ENCODE peak calls at places on chromosomes 1 and 21, in ten cellular contexts. S is sigmoid colon, W is GM12878, E is stomach, Z is testis, D is NB4, V is H54, A is ovary, L is H1, C is esophagus muscularis mucosa. N is an unnamed sample.

GRCh38 chr1:229456016-229456415 is 22.1 kb upstream of the ACTA1 start:
- DNase-seq in S (no peak), W (no peak), E (no peak), Z (no peak), D (peak), V (no peak), A (no peak), L (no peak), C (no peak), N (no peak)

GRCh38 chr21:15444118-15444960 is 285.4 kb upstream of the USP25 start:
- DNase-seq in S (no peak), W (no peak), E (no peak), Z (no peak), D (no peak), V (no peak), A (no peak), L (no peak), C (no peak), N (no peak)

GRCh38 chr1:14519976-14520375 is 78.5 kb upstream of the KAZN start:
- DNase-seq in S (no peak), W (no peak), E (no peak), Z (no peak), D (no peak), V (no peak), A (no peak), L (no peak), C (no peak), N (no peak)

GRCh38 chr1:10901894-10902805 is 105.7 kb upstream of the CASZ1 start:
- DNase-seq in S (no peak), W (no peak), E (no peak), Z (no peak), D (peak), V (no peak), A (no peak), L (no peak), C (no peak), N (no peak)

GRCh38 chr1:55257958-55258357 is 42.8 kb upstream of the USP24 start:
- DNase-seq in S (no peak), W (peak), E (no peak), Z (no peak), D (peak), V (no peak), A (no peak), L (no peak), C (no peak), N (no peak)

GRCh38 chr1:23419180-23419579 is 5.4 kb downstream of the TCEA3 start:
- DNase-seq in S (no peak), W (no peak), E (no peak), Z (no peak), D (no peak), V (no peak), A (no peak), L (peak), C (no peak), N (no peak)

GRCh38 chr1:165632152-165632469 is 1.1 kb downstream of the MGST3 start:
- DNase-seq in S (no peak), W (no peak), E (peak), Z (peak), D (no peak), V (no peak), A (no peak), L (no peak), C (no peak), N (no peak)

GRCh38 chr1:186143521-186143920 is 231.5 kb downstream of the TPR start:
- DNase-seq in S (no peak), W (no peak), E (no peak), Z (no peak), D (no peak), V (no peak), A (no peak), L (no peak), C (no peak), N (no peak)

GRCh38 chr1:79501153-79501552 is 494.6 kb upstream of the ADGRL4 start:
- DNase-seq in S (no peak), W (no peak), E (no peak), Z (no peak), D (no peak), V (no peak), A (no peak), L (no peak), C (no peak), N (no peak)

GRCh38 chr1:156821801-156822200 is 5.2 kb upstream of the SH2D2A start:
- DNase-seq in S (no peak), W (no peak), E (no peak), Z (no peak), D (no peak), V (no peak), A (no peak), L (no peak), C (no peak), N (no peak)

GRCh38 chr1:44485229-44485932 is 80.3 kb downstream of the RNF220 start:
- DNase-seq in S (no peak), W (no peak), E (no peak), Z (no peak), D (peak), V (peak), A (peak), L (no peak), C (no peak), N (peak)

GRCh38 chr1:223269006-223269405 is 95.0 kb downstream of the SUSD4 start:
- DNase-seq in S (no peak), W (no peak), E (peak), Z (no peak), D (no peak), V (no peak), A (no peak), L (no peak), C (no peak), N (no peak)

GRCh38 chr21:28632718-28633408 is 359.8 kb downstream of the LTN1 start:
- DNase-seq in S (no peak), W (no peak), E (no peak), Z (no peak), D (no peak), V (no peak), A (no peak), L (no peak), C (no peak), N (no peak)

GRCh38 chr21:45818276-45818903 is 163.2 kb upstream of the COL6A1 start:
- DNase-seq in S (peak), W (no peak), E (no peak), Z (no peak), D (peak), V (peak), A (no peak), L (no peak), C (no peak), N (no peak)

DNA sequence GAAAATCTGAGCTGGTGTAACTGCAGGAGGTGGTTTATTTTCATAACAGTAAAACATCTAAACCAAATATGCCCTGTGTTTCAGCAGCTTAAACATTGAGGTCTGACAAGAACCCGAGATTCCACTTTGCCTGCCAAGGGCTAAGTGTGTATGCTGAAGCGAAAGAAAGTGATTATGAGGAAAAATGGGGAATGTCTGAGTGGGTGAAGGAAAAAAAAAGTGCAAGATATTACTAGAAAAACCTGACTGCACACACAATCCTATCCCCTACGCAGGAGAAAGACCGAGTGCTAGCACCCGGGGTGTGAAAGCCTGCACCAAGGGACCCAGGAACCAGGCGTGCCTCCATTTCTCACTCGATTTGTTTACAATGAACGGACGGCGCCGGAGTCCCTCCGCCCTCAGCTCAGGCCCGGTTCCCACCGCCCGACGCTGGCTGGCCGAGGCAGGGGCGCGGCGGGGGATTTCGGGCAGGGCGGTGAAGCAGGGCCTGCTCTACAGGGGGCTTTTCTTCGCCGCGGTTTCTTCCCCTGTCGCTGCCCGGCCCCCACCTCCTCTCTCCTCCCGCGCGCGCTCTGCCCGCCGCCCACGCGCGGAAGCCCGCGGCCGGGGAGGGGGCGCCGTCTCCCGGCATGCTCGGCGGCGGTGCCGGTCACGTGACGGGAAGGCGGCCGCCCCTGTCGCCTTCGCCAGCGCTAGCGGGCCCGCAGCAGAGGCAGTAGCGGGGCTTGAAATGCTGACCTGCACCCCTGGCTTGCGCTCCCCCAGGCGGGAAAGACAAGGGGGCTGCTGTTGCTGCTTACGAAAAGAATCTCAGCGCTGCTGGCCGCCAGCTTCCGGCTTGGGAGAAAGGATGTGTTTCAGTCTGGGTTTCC is 35.9 kb downstream of the ITPKB start:
- DNase-seq in S (peak), W (no peak), E (peak), Z (peak), D (peak), V (peak), A (peak), L (peak), C (no peak), N (peak)
- TF ChIP-seq POLR2A in S (peak), W (peak), E (peak), Z (peak), D (peak), V (peak), A (peak), L (no peak), C (peak), N (peak)

GRCh38 chr1:112510340-112510739 is 1.6 kb downstream of the WNT2B start:
- DNase-seq in S (no peak), W (no peak), E (no peak), Z (no peak), D (no peak), V (no peak), A (no peak), L (no peak), C (no peak), N (no peak)

GRCh38 chr1:112513112-112513870 is 4.5 kb downstream of the WNT2B start:
- DNase-seq in S (no peak), W (no peak), E (peak), Z (peak), D (no peak), V (no peak), A (peak), L (no peak), C (no peak), N (no peak)

GRCh38 chr1:112509660-112510178 is 954 bp downstream of the WNT2B start:
- DNase-seq in S (no peak), W (no peak), E (no peak), Z (no peak), D (no peak), V (no peak), A (no peak), L (no peak), C (no peak), N (no peak)

GRCh38 chr1:112509005-112509659 is 367 bp downstream of the WNT2B start:
- DNase-seq in S (no peak), W (no peak), E (no peak), Z (no peak), D (peak), V (no peak), A (peak), L (peak), C (no peak), N (no peak)

GRCh38 chr1:112511897-112512296 is 3.1 kb downstream of the WNT2B start:
- DNase-seq in S (no peak), W (no peak), E (no peak), Z (no peak), D (no peak), V (no peak), A (no peak), L (no peak), C (no peak), N (no peak)
- TF ChIP-seq POLR2A in S (no peak), W (no peak), E (no peak), Z (no peak), D (no peak), V (no peak), A (no peak), L (no peak), C (no peak), N (no peak)

DNA sequence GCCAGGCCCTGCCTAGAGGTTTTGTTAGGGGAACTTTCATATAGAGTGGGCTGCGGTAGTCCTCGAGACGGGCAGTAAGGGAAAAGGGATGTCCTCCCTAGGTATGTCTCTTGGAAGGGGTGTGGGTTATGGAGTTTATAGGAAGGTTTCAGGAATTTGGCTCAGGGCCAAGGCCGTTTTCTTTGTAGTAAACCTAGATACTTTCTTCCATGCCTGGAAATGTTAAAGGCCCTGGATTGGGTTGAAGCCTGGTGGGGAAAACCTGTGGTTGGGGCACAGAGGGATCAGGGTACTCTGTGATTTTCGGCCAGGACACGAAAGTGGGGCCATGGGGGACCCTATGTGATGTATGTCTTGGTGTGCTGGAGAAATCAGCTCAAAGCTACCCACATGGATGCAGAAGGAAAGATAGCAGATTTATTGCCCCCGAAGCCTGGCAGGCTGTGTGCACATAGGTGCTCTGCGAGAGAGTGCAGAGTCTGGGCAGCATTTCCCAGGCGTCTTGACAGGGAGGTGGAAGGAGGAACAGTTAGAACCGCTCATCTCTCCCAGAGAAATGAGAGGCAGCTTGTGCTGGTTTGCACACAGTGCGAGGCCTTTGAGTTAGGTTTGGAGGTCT is 1.7 kb downstream of the SNAP47 start:
- DNase-seq in S (no peak), W (no peak), E (no peak), Z (no peak), D (no peak), V (no peak), A (peak), L (no peak), C (no peak), N (no peak)
- TF ChIP-seq POLR2A in S (no peak), W (no peak), E (no peak), Z (no peak), D (no peak), V (no peak), A (no peak), L (no peak), C (no peak), N (no peak)

GRCh38 chr1:63272811-63273210 is 49.6 kb upstream of the FOXD3 start:
- DNase-seq in S (no peak), W (no peak), E (no peak), Z (no peak), D (no peak), V (no peak), A (no peak), L (no peak), C (no peak), N (no peak)
- TF ChIP-seq POLR2A in S (no peak), W (no peak), E (no peak), Z (no peak), D (no peak), V (no peak), A (no peak), L (no peak), C (no peak), N (no peak)

GRCh38 chr1:117832453-117832852 is 97.0 kb downstream of the GDAP2 start:
- DNase-seq in S (no peak), W (no peak), E (no peak), Z (no peak), D (no peak), V (no peak), A (no peak), L (no peak), C (no peak), N (no peak)
- TF ChIP-seq POLR2A in S (no peak), W (no peak), E (no peak), Z (no peak), D (no peak), V (no peak), A (no peak), L (no peak), C (no peak), N (no peak)